ENCODE peak calls at places on chromosomes 12 and 14, in ten cellular contexts. O is stimulated activated CD4-positive, alpha-beta T cell treated with anti-CD3 and anti-CD28 coated beads, Interleukin-12 subunit alpha, Interleukin-12 subunit beta, amount 100 ng/mL, for 48 hours; S is activated CD4-positive, alpha-beta memory T cell treated with anti-CD3 and anti-CD28 coated beads, Interleukin-2, amount 10 ng/mL, durations not matched to agents 7 days and 5 days; Y is neural progenitor cell; V is memory B cell; D is RCC 7860; Z is cardiac muscle cell; I is 8988T; F is anterior cingulate cortex; R is IMR-90. G is an unnamed sample.

GRCh38 chr14:88541324-88541723 is 13.5 kb downstream of the PTPN21 start:
- DNase-seq in O (no peak), S (no peak), Y (no peak), V (no peak), D (no peak), Z (no peak), I (no peak), F (no peak), R (no peak), G (no peak)

GRCh38 chr12:27937768-27938167 is 34.8 kb downstream of the PTHLH start:
- DNase-seq in O (no peak), S (no peak), Y (no peak), V (no peak), D (no peak), Z (peak), I (no peak), F (no peak), R (no peak), G (no peak)

GRCh38 chr14:100544506-100545141 is 42.6 kb downstream of the BEGAIN start:
- DNase-seq in O (no peak), S (no peak), Y (no peak), V (no peak), D (no peak), Z (no peak), I (peak), F (no peak), R (no peak), G (no peak)

GRCh38 chr14:29654910-29655590 is 272.6 kb downstream of the PRKD1 start:
- DNase-seq in O (no peak), S (no peak), Y (no peak), V (no peak), D (no peak), Z (peak), I (no peak), F (no peak), R (peak), G (no peak)

GRCh38 chr14:61643546-61643945 is 51.8 kb upstream of the HIF1A start:
- DNase-seq in O (no peak), S (no peak), Y (no peak), V (no peak), D (peak), Z (no peak), I (no peak), F (no peak), R (peak), G (no peak)

GRCh38 chr12:122681814-122682213 is 21.3 kb downstream of the HCAR2 start:
- DNase-seq in O (no peak), S (no peak), Y (no peak), V (no peak), D (no peak), Z (peak), I (no peak), F (no peak), R (peak), G (no peak)

GRCh38 chr12:110245278-110245868 is 35.7 kb upstream of the ATP2A2 start:
- DNase-seq in O (peak), S (peak), Y (peak), V (peak), D (no peak), Z (no peak), I (peak), F (no peak), R (no peak), G (peak)

GRCh38 chr14:20612403-20612802 is 21.2 kb upstream of the RNASE12 start:
- DNase-seq in O (no peak), S (no peak), Y (no peak), V (peak), D (no peak), Z (no peak), I (no peak), F (no peak), R (no peak), G (no peak)

GRCh38 chr12:55019784-55020183 is at the start of gene NEUROD4:
- DNase-seq in O (peak), S (peak), Y (peak), V (no peak), D (no peak), Z (peak), I (no peak), F (peak), R (peak), G (peak)

GRCh38 chr14:22850944-22851790 is 14.8 kb downstream of the MMP14 start:
- DNase-seq in O (no peak), S (peak), Y (no peak), V (no peak), D (peak), Z (peak), I (no peak), F (peak), R (peak), G (peak)